ENCODE peak calls at places on chromosomes 11 and 22, in eight cellular contexts. One of them, this sample, is unnamed. For H3K9me3 and H3K4me1, the result is how much of the 10 kb centered on the place peaks cover.

GRCh38 chr11:32420937-32421532 is 14.3 kb downstream of the WT1 start:
- DNase-seq in HCT116: no peak
- DNase-seq in neuronal stem cell: no peak
- DNase-seq in heart right ventricle: no peak
- DNase-seq in right cardiac atrium: peak
- DNase-seq in CD4-positive, alpha-beta memory T cell: peak
- DNase-seq in heart left ventricle: peak
- DNase-seq in tibial artery: no peak
- DNase-seq in this sample: no peak

GRCh38 chr22:23180893-23181762 is 819 bp downstream of the BCR start:
- DNase-seq in HCT116: no peak
- DNase-seq in neuronal stem cell: no peak
- DNase-seq in heart right ventricle: no peak
- DNase-seq in right cardiac atrium: peak
- DNase-seq in CD4-positive, alpha-beta memory T cell: peak
- DNase-seq in heart left ventricle: peak
- DNase-seq in tibial artery: peak
- DNase-seq in this sample: peak

GRCh38 chr11:62889484-62890437 is 9.1 kb downstream of the SLC3A2 start:
- DNase-seq in HCT116: no peak
- DNase-seq in neuronal stem cell: no peak
- DNase-seq in heart right ventricle: no peak
- DNase-seq in right cardiac atrium: no peak
- DNase-seq in CD4-positive, alpha-beta memory T cell: no peak
- DNase-seq in heart left ventricle: no peak
- DNase-seq in tibial artery: no peak
- DNase-seq in this sample: no peak

GRCh38 chr22:26479043-26479791 is 4.4 kb downstream of the HPS4 start:
- DNase-seq in HCT116: no peak
- DNase-seq in neuronal stem cell: no peak
- DNase-seq in heart right ventricle: no peak
- DNase-seq in right cardiac atrium: no peak
- DNase-seq in CD4-positive, alpha-beta memory T cell: peak
- DNase-seq in heart left ventricle: no peak
- DNase-seq in tibial artery: no peak
- DNase-seq in this sample: no peak

GRCh38 chr11:130448416-130449068 is at the start of gene ADAMTS15:
- DNase-seq in HCT116: peak
- DNase-seq in neuronal stem cell: peak
- DNase-seq in heart right ventricle: peak
- DNase-seq in right cardiac atrium: peak
- DNase-seq in CD4-positive, alpha-beta memory T cell: no peak
- DNase-seq in heart left ventricle: peak
- DNase-seq in tibial artery: peak
- DNase-seq in this sample: peak

GRCh38 chr11:130141561-130142341 is 17.8 kb upstream of the ST14 start:
- DNase-seq in HCT116: no peak
- DNase-seq in neuronal stem cell: no peak
- DNase-seq in heart right ventricle: no peak
- DNase-seq in right cardiac atrium: no peak
- DNase-seq in CD4-positive, alpha-beta memory T cell: no peak
- DNase-seq in heart left ventricle: no peak
- DNase-seq in tibial artery: no peak
- DNase-seq in this sample: no peak

GRCh38 chr22:42439821-42440674 is 7.8 kb upstream of the NFAM1 start:
- DNase-seq in HCT116: no peak
- DNase-seq in neuronal stem cell: no peak
- DNase-seq in heart right ventricle: peak
- DNase-seq in right cardiac atrium: peak
- DNase-seq in CD4-positive, alpha-beta memory T cell: no peak
- DNase-seq in heart left ventricle: no peak
- DNase-seq in tibial artery: peak
- DNase-seq in this sample: no peak

GRCh38 chr11:115256326-115257197 is 247.7 kb downstream of the CADM1 start:
- DNase-seq in HCT116: no peak
- DNase-seq in neuronal stem cell: no peak
- DNase-seq in heart right ventricle: no peak
- DNase-seq in right cardiac atrium: no peak
- DNase-seq in CD4-positive, alpha-beta memory T cell: no peak
- DNase-seq in heart left ventricle: no peak
- DNase-seq in tibial artery: no peak
- DNase-seq in this sample: no peak

GRCh38 chr11:64814712-64815187 is 4.4 kb upstream of the MEN1 start:
- DNase-seq in HCT116: no peak
- DNase-seq in neuronal stem cell: no peak
- DNase-seq in heart right ventricle: no peak
- DNase-seq in right cardiac atrium: no peak
- DNase-seq in CD4-positive, alpha-beta memory T cell: no peak
- DNase-seq in heart left ventricle: no peak
- DNase-seq in tibial artery: no peak
- DNase-seq in this sample: no peak

GRCh38 chr11:10496296-10496936 is 41.4 kb downstream of the AMPD3 start:
- DNase-seq in HCT116: no peak
- DNase-seq in neuronal stem cell: no peak
- DNase-seq in heart right ventricle: no peak
- DNase-seq in right cardiac atrium: no peak
- DNase-seq in CD4-positive, alpha-beta memory T cell: no peak
- DNase-seq in heart left ventricle: no peak
- DNase-seq in tibial artery: no peak
- DNase-seq in this sample: no peak

GRCh38 chr22:32311551-32312071 is 46.1 kb upstream of the RFPL3 start:
- DNase-seq in HCT116: no peak
- DNase-seq in neuronal stem cell: no peak
- DNase-seq in heart right ventricle: no peak
- DNase-seq in right cardiac atrium: no peak
- DNase-seq in CD4-positive, alpha-beta memory T cell: no peak
- DNase-seq in heart left ventricle: no peak
- DNase-seq in tibial artery: no peak
- DNase-seq in this sample: no peak

GRCh38 chr22:20814221-20814808 is 40.4 kb downstream of the SERPIND1 start:
- DNase-seq in HCT116: no peak
- DNase-seq in neuronal stem cell: no peak
- DNase-seq in heart right ventricle: no peak
- DNase-seq in right cardiac atrium: no peak
- DNase-seq in CD4-positive, alpha-beta memory T cell: no peak
- DNase-seq in heart left ventricle: no peak
- DNase-seq in tibial artery: no peak
- DNase-seq in this sample: no peak

GRCh38 chr11:13064593-13064992 is 55.5 kb downstream of the RASSF10 start:
- DNase-seq in HCT116: no peak
- DNase-seq in neuronal stem cell: no peak
- DNase-seq in heart right ventricle: no peak
- DNase-seq in right cardiac atrium: no peak
- DNase-seq in CD4-positive, alpha-beta memory T cell: no peak
- DNase-seq in heart left ventricle: no peak
- DNase-seq in tibial artery: no peak
- DNase-seq in this sample: no peak

GRCh38 chr11:94938399-94939055 is 34.8 kb downstream of the CWC15 start:
- DNase-seq in HCT116: no peak
- DNase-seq in neuronal stem cell: no peak
- DNase-seq in heart right ventricle: peak
- DNase-seq in right cardiac atrium: peak
- DNase-seq in CD4-positive, alpha-beta memory T cell: no peak
- DNase-seq in heart left ventricle: peak
- DNase-seq in tibial artery: peak
- DNase-seq in this sample: no peak

GRCh38 chr11:16924826-16925494 is 89.3 kb downstream of the PLEKHA7 start:
- DNase-seq in HCT116: peak
- DNase-seq in neuronal stem cell: peak
- DNase-seq in heart right ventricle: peak
- DNase-seq in right cardiac atrium: peak
- DNase-seq in CD4-positive, alpha-beta memory T cell: no peak
- DNase-seq in heart left ventricle: peak
- DNase-seq in tibial artery: peak
- DNase-seq in this sample: peak

GRCh38 chr11:68962527-68963250 is 18.1 kb downstream of the MRGPRD start:
- DNase-seq in HCT116: no peak
- DNase-seq in neuronal stem cell: no peak
- DNase-seq in heart right ventricle: no peak
- DNase-seq in right cardiac atrium: no peak
- DNase-seq in CD4-positive, alpha-beta memory T cell: peak
- DNase-seq in heart left ventricle: no peak
- DNase-seq in tibial artery: peak
- DNase-seq in this sample: no peak

GRCh38 chr11:113730887-113731726 is 25.0 kb upstream of the TMPRSS5 start:
- DNase-seq in HCT116: peak
- DNase-seq in neuronal stem cell: peak
- DNase-seq in heart right ventricle: no peak
- DNase-seq in right cardiac atrium: no peak
- DNase-seq in CD4-positive, alpha-beta memory T cell: no peak
- DNase-seq in heart left ventricle: no peak
- DNase-seq in tibial artery: no peak
- DNase-seq in this sample: peak

GRCh38 chr11:131375421-131375820 is 5.0 kb downstream of the NTM start:
- DNase-seq in HCT116: no peak
- DNase-seq in neuronal stem cell: no peak
- DNase-seq in heart right ventricle: no peak
- DNase-seq in right cardiac atrium: no peak
- DNase-seq in CD4-positive, alpha-beta memory T cell: no peak
- DNase-seq in heart left ventricle: no peak
- DNase-seq in tibial artery: no peak
- DNase-seq in this sample: no peak

GRCh38 chr22:49166211-49166610 is 661.5 kb downstream of the BRD1 start:
- DNase-seq in HCT116: no peak
- DNase-seq in neuronal stem cell: no peak
- DNase-seq in heart right ventricle: no peak
- DNase-seq in right cardiac atrium: no peak
- DNase-seq in CD4-positive, alpha-beta memory T cell: no peak
- DNase-seq in heart left ventricle: no peak
- DNase-seq in tibial artery: no peak
- DNase-seq in this sample: no peak

GRCh38 chr22:49169074-49169744 is 658.5 kb downstream of the BRD1 start:
- DNase-seq in HCT116: no peak
- DNase-seq in neuronal stem cell: no peak
- DNase-seq in heart right ventricle: no peak
- DNase-seq in right cardiac atrium: no peak
- DNase-seq in CD4-positive, alpha-beta memory T cell: no peak
- DNase-seq in heart left ventricle: peak
- DNase-seq in tibial artery: no peak
- DNase-seq in this sample: no peak

GRCh38 chr22:49168219-49168813 is 659.4 kb downstream of the BRD1 start:
- DNase-seq in HCT116: no peak
- DNase-seq in neuronal stem cell: no peak
- DNase-seq in heart right ventricle: no peak
- DNase-seq in right cardiac atrium: no peak
- DNase-seq in CD4-positive, alpha-beta memory T cell: no peak
- DNase-seq in heart left ventricle: peak
- DNase-seq in tibial artery: no peak
- DNase-seq in this sample: no peak

GRCh38 chr22:49166746-49167145 is 660.9 kb downstream of the BRD1 start:
- DNase-seq in HCT116: no peak
- DNase-seq in neuronal stem cell: no peak
- DNase-seq in heart right ventricle: no peak
- DNase-seq in right cardiac atrium: no peak
- DNase-seq in CD4-positive, alpha-beta memory T cell: no peak
- DNase-seq in heart left ventricle: peak
- DNase-seq in tibial artery: no peak
- DNase-seq in this sample: no peak

GRCh38 chr22:49170053-49170452 is 657.6 kb downstream of the BRD1 start:
- DNase-seq in HCT116: no peak
- DNase-seq in neuronal stem cell: no peak
- DNase-seq in heart right ventricle: no peak
- DNase-seq in right cardiac atrium: no peak
- DNase-seq in CD4-positive, alpha-beta memory T cell: no peak
- DNase-seq in heart left ventricle: peak
- DNase-seq in tibial artery: no peak
- DNase-seq in this sample: peak
- H3K9me3 ChIP-seq in HCT116: under half
- H3K9me3 ChIP-seq in neuronal stem cell: under half
- H3K9me3 ChIP-seq in heart right ventricle: under half
- H3K9me3 ChIP-seq in right cardiac atrium: under half
- H3K9me3 ChIP-seq in CD4-positive, alpha-beta memory T cell: under half
- H3K9me3 ChIP-seq in heart left ventricle: under half
- H3K9me3 ChIP-seq in tibial artery: under half
- H3K9me3 ChIP-seq in this sample: under half

DNA sequence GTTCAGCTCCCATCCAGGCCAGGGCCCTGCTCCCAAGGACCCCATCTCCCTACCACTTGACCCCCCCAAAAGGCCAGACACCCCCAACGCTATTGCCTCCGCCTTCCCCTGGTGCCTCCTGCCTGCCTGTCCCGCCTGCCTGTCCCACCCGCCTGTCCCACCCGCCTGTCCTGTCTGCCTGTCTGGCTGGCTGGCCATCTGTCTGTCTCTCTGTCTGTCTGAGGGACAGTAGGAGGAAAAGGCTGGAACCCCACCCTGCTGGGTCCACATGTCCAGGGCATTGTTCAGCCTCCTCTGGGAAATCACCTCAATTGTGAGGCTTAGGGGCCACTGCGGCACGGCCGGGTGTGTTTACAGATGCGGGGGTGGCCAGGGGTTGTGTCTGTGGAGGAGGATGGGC is 25.3 kb upstream of the CBX7 start:
- DNase-seq in HCT116: no peak
- DNase-seq in neuronal stem cell: no peak
- DNase-seq in heart right ventricle: peak
- DNase-seq in right cardiac atrium: no peak
- DNase-seq in CD4-positive, alpha-beta memory T cell: no peak
- DNase-seq in heart left ventricle: peak
- DNase-seq in tibial artery: peak
- DNase-seq in this sample: no peak
- H3K4me1 ChIP-seq in HCT116: under half
- H3K4me1 ChIP-seq in neuronal stem cell: under half
- H3K4me1 ChIP-seq in heart right ventricle: half or more
- H3K4me1 ChIP-seq in right cardiac atrium: under half
- H3K4me1 ChIP-seq in CD4-positive, alpha-beta memory T cell: under half
- H3K4me1 ChIP-seq in heart left ventricle: half or more
- H3K4me1 ChIP-seq in tibial artery: under half
- H3K4me1 ChIP-seq in this sample: half or more

GRCh38 chr11:59400461-59401261 is 25.6 kb downstream of the OR5A2 start:
- DNase-seq in HCT116: no peak
- DNase-seq in neuronal stem cell: no peak
- DNase-seq in heart right ventricle: no peak
- DNase-seq in right cardiac atrium: no peak
- DNase-seq in CD4-positive, alpha-beta memory T cell: no peak
- DNase-seq in heart left ventricle: no peak
- DNase-seq in tibial artery: no peak
- DNase-seq in this sample: no peak
- H3K9me3 ChIP-seq in HCT116: under half
- H3K9me3 ChIP-seq in neuronal stem cell: under half
- H3K9me3 ChIP-seq in heart right ventricle: under half
- H3K9me3 ChIP-seq in right cardiac atrium: under half
- H3K9me3 ChIP-seq in CD4-positive, alpha-beta memory T cell: under half
- H3K9me3 ChIP-seq in heart left ventricle: under half
- H3K9me3 ChIP-seq in tibial artery: under half
- H3K9me3 ChIP-seq in this sample: under half

DNA sequence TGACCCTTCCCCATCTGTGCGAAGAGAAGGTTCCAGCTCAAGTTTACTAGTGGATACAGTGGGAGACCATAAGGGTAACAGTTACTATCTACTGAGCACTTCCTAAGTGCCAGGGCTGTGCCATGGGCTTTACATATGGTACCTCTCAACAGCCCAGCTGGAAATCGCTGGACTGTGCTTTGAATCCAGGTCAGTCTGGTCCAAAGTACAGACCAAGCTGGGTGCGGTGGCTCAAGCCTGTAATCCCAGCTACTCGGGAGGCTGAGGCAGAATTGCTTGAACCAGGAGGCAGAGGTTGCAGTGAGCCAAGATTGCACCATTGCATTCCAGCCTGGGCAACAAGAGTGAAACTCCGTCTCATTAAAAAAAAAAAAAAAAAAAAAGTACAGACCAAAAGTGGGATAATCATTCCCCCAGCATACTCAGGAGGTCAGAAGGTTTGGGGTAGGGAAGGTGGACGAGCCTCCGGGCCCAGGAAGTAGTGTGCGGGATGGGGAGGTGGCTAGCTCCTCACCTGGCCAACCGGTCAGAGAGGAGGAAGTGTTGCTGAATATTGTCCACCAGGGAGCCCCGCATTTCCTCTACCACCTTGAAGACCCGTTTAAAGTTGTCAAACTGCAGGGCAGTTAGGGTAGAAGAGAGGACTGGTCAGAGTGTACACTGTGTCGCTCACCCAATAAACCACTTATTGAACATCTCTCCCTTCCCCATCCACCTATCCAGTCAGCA is 2.3 kb downstream of the FIBP start:
- DNase-seq in HCT116: no peak
- DNase-seq in neuronal stem cell: no peak
- DNase-seq in heart right ventricle: no peak
- DNase-seq in right cardiac atrium: no peak
- DNase-seq in CD4-positive, alpha-beta memory T cell: no peak
- DNase-seq in heart left ventricle: peak
- DNase-seq in tibial artery: no peak
- DNase-seq in this sample: no peak
- H3K4me1 ChIP-seq in HCT116: under half
- H3K4me1 ChIP-seq in neuronal stem cell: under half
- H3K4me1 ChIP-seq in heart right ventricle: under half
- H3K4me1 ChIP-seq in right cardiac atrium: under half
- H3K4me1 ChIP-seq in CD4-positive, alpha-beta memory T cell: under half
- H3K4me1 ChIP-seq in heart left ventricle: under half
- H3K4me1 ChIP-seq in tibial artery: under half
- H3K4me1 ChIP-seq in this sample: under half

This sample was measured in neural progenitor cell.